ENCODE peak calls at places on chromosomes 1 and 21, in nine cellular contexts. T is stomach, J is PC-3, O is right atrium auricular region, Q is mammary epithelial cell, G is esophagus squamous epithelium, Y is adrenal gland, P is thoracic aorta, M is fibroblast of lung. Z is an unnamed sample.

GRCh38 chr1:177142013-177142412 is 22.5 kb downstream of the ASTN1 start:
- DNase-seq in T (no peak), J (no peak), O (no peak), Q (no peak), G (no peak), Y (no peak), P (no peak), M (no peak), Z (no peak)

GRCh38 chr1:218259800-218260199 is 25.3 kb upstream of the RRP15 start:
- DNase-seq in T (no peak), J (peak), O (no peak), Q (peak), G (no peak), Y (no peak), P (no peak), M (peak), Z (peak)

GRCh38 chr1:38541223-38541622 is 318.3 kb downstream of the RRAGC start:
- DNase-seq in T (no peak), J (no peak), O (no peak), Q (no peak), G (no peak), Y (no peak), P (no peak), M (peak), Z (peak)

GRCh38 chr1:6180578-6181311 is 624 bp upstream of the CHD5 start:
- DNase-seq in T (no peak), J (no peak), O (no peak), Q (no peak), G (no peak), Y (no peak), P (no peak), M (no peak), Z (no peak)

GRCh38 chr1:161486806-161487482 is 18.3 kb upstream of the FCGR2A start:
- DNase-seq in T (no peak), J (peak), O (no peak), Q (peak), G (no peak), Y (peak), P (no peak), M (peak), Z (peak)

GRCh38 chr1:155989992-155990325 is 11.6 kb upstream of the ARHGEF2 start:
- DNase-seq in T (no peak), J (no peak), O (no peak), Q (no peak), G (no peak), Y (peak), P (no peak), M (no peak), Z (no peak)

GRCh38 chr1:20154306-20154831 is 15.2 kb downstream of the PLA2G2F start:
- DNase-seq in T (no peak), J (no peak), O (no peak), Q (no peak), G (no peak), Y (no peak), P (no peak), M (no peak), Z (no peak)

GRCh38 chr1:1024421-1025415 is 4.8 kb downstream of the AGRN start:
- DNase-seq in T (peak), J (peak), O (no peak), Q (peak), G (no peak), Y (no peak), P (no peak), M (peak), Z (peak)

GRCh38 chr1:53081384-53082066 is 19.5 kb downstream of the PODN start:
- DNase-seq in T (no peak), J (no peak), O (no peak), Q (no peak), G (no peak), Y (no peak), P (no peak), M (no peak), Z (no peak)

GRCh38 chr1:53378932-53379661 is 51.2 kb upstream of the LRP8 start:
- DNase-seq in T (no peak), J (no peak), O (no peak), Q (no peak), G (no peak), Y (no peak), P (no peak), M (no peak), Z (no peak)

GRCh38 chr1:1230656-1231399 is 973 bp downstream of the SDF4 start:
- DNase-seq in T (no peak), J (peak), O (no peak), Q (peak), G (no peak), Y (no peak), P (no peak), M (peak), Z (peak)

GRCh38 chr1:70290248-70290647 is 64.3 kb downstream of the ANKRD13C start:
- DNase-seq in T (no peak), J (peak), O (no peak), Q (peak), G (no peak), Y (no peak), P (no peak), M (peak), Z (peak)

GRCh38 chr1:29824025-29824424 is 587.7 kb downstream of the PTPRU start:
- DNase-seq in T (peak), J (no peak), O (no peak), Q (no peak), G (no peak), Y (no peak), P (no peak), M (no peak), Z (no peak)

GRCh38 chr1:51469518-51469917 is 49.5 kb downstream of the EPS15 start:
- DNase-seq in T (no peak), J (no peak), O (no peak), Q (no peak), G (no peak), Y (no peak), P (no peak), M (no peak), Z (no peak)

GRCh38 chr1:64343105-64343960 is 126.6 kb upstream of the CACHD1 start:
- DNase-seq in T (no peak), J (peak), O (no peak), Q (peak), G (no peak), Y (no peak), P (no peak), M (peak), Z (peak)

GRCh38 chr1:84269286-84269685 is 32.2 kb upstream of the SAMD13 start:
- DNase-seq in T (no peak), J (no peak), O (no peak), Q (no peak), G (no peak), Y (no peak), P (no peak), M (no peak), Z (no peak)

GRCh38 chr1:97308131-97308530 is 586.5 kb downstream of the PTBP2 start:
- DNase-seq in T (no peak), J (no peak), O (no peak), Q (no peak), G (no peak), Y (no peak), P (no peak), M (peak), Z (peak)

GRCh38 chr1:246506785-246507639 is at the start of gene SMYD3:
- DNase-seq in T (peak), J (peak), O (no peak), Q (peak), G (no peak), Y (peak), P (no peak), M (peak), Z (peak)

GRCh38 chr1:231460614-231461013 is 38.5 kb upstream of the EGLN1 start:
- DNase-seq in T (no peak), J (no peak), O (no peak), Q (peak), G (no peak), Y (no peak), P (no peak), M (peak), Z (peak)

GRCh38 chr1:44542415-44543063 is 131.7 kb downstream of the TMEM53 start:
- DNase-seq in T (no peak), J (no peak), O (no peak), Q (no peak), G (no peak), Y (no peak), P (no peak), M (no peak), Z (no peak)

GRCh38 chr1:9455487-9456237 is 83.6 kb upstream of the SLC25A33 start:
- DNase-seq in T (peak), J (peak), O (no peak), Q (peak), G (no peak), Y (peak), P (no peak), M (peak), Z (peak)

GRCh38 chr1:169288011-169288414 is 79.6 kb downstream of the NME7 start:
- DNase-seq in T (no peak), J (peak), O (no peak), Q (peak), G (no peak), Y (no peak), P (no peak), M (peak), Z (peak)

GRCh38 chr1:223727541-223727940 is 15.2 kb downstream of the CAPN2 start:
- DNase-seq in T (no peak), J (no peak), O (no peak), Q (no peak), G (no peak), Y (no peak), P (no peak), M (peak), Z (peak)

GRCh38 chr1:19476440-19477190 is 8.7 kb downstream of the CAPZB start:
- DNase-seq in T (no peak), J (no peak), O (no peak), Q (no peak), G (no peak), Y (no peak), P (no peak), M (peak), Z (peak)

GRCh38 chr1:10059329-10059691 is 26.6 kb downstream of the UBE4B start:
- DNase-seq in T (no peak), J (no peak), O (no peak), Q (no peak), G (no peak), Y (no peak), P (no peak), M (no peak), Z (no peak)

GRCh38 chr1:245322673-245323072 is 167.9 kb downstream of the KIF26B start:
- DNase-seq in T (no peak), J (peak), O (no peak), Q (peak), G (no peak), Y (no peak), P (no peak), M (peak), Z (no peak)

GRCh38 chr21:33234618-33235520 is 5.1 kb downstream of the IFNAR2 start:
- DNase-seq in T (no peak), J (no peak), O (no peak), Q (no peak), G (no peak), Y (no peak), P (no peak), M (no peak), Z (no peak)

GRCh38 chr1:224113545-224113917 is 380 bp upstream of the FBXO28 start:
- DNase-seq in T (no peak), J (no peak), O (no peak), Q (no peak), G (no peak), Y (no peak), P (no peak), M (no peak), Z (no peak)

GRCh38 chr1:178933709-178934573 is 63.1 kb upstream of the ANGPTL1 start:
- DNase-seq in T (no peak), J (no peak), O (no peak), Q (no peak), G (no peak), Y (no peak), P (no peak), M (no peak), Z (no peak)

GRCh38 chr1:42937141-42937696 is 21.4 kb downstream of the SLC2A1 start:
- DNase-seq in T (no peak), J (peak), O (no peak), Q (peak), G (no peak), Y (peak), P (no peak), M (peak), Z (peak)

GRCh38 chr1:168179411-168180147 is 817 bp downstream of the TIPRL start:
- DNase-seq in T (no peak), J (peak), O (no peak), Q (peak), G (no peak), Y (no peak), P (no peak), M (peak), Z (peak)

GRCh38 chr1:64539808-64540207 is 69.9 kb downstream of the CACHD1 start:
- DNase-seq in T (peak), J (no peak), O (peak), Q (no peak), G (no peak), Y (peak), P (peak), M (peak), Z (peak)

GRCh38 chr1:113630340-113631327 is 128.7 kb downstream of the PHTF1 start:
- DNase-seq in T (no peak), J (no peak), O (no peak), Q (peak), G (no peak), Y (no peak), P (no peak), M (no peak), Z (no peak)

GRCh38 chr1:197737916-197738315 is 37.4 kb downstream of the DENND1B start:
- DNase-seq in T (no peak), J (no peak), O (no peak), Q (no peak), G (no peak), Y (no peak), P (no peak), M (no peak), Z (no peak)

GRCh38 chr1:224623310-224623714 is 7.2 kb downstream of the CNIH3 start:
- DNase-seq in T (no peak), J (peak), O (no peak), Q (peak), G (no peak), Y (no peak), P (no peak), M (peak), Z (no peak)

GRCh38 chr1:204530932-204531331 is 14.7 kb downstream of the MDM4 start:
- DNase-seq in T (no peak), J (peak), O (no peak), Q (no peak), G (no peak), Y (no peak), P (no peak), M (no peak), Z (no peak)

GRCh38 chr1:234325878-234326492 is 47.3 kb upstream of the COA6 start:
- DNase-seq in T (no peak), J (no peak), O (no peak), Q (no peak), G (no peak), Y (no peak), P (no peak), M (no peak), Z (no peak)
- H3K4me3 ChIP-seq in T (peak), J (peak), O (no peak), Q (no peak), G (peak), Y (no peak), P (peak), M (no peak), Z (peak)

DNA sequence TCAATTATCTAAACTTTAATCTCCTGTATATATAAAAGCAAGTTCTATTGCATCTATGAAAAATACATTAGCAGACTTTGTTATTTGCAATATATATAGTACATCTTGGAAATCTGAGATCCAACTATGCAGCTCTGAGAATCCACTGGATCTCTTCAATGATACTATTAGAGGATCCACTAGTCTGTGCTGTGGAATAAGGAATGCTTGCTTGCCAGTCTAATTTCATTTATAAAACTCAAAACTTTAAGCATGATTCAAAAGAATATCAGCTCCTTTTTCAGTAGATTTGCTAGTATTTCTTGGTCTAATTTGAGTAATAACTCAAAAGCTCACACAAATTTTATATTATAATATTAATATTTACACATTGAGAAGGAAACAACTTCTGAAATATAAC is 115.1 kb downstream of the SPATA6 start:
- DNase-seq in T (no peak), J (peak), O (no peak), Q (no peak), G (no peak), Y (no peak), P (no peak), M (no peak), Z (no peak)
- TF ChIP-seq CTCF in T (no peak), J (peak), O (peak), Q (no peak), G (no peak), Y (peak), P (no peak), M (no peak), Z (no peak)

DNA sequence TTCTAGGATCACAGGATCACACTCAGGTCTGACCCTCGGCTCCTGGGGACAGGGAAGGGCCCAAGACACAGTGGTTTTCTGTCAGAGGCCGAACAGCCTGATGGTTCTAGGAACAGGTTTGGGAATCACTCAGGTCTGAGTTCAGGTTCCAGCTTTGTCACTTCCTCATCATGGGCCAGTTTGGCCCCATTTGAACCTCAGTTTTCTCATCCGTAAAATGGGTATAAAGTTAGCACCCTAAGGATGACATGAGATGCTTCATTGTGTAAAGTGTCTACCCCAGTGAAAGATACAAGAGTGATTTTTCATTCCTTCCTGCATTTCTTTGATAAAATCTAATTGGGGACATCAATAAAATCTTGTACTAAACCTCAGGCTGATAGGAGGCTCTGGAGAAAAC is 11.2 kb upstream of the ACTL8 start:
- DNase-seq in T (no peak), J (no peak), O (no peak), Q (no peak), G (no peak), Y (no peak), P (no peak), M (no peak), Z (no peak)
- H3K4me3 ChIP-seq in T (no peak), J (no peak), O (no peak), Q (no peak), G (no peak), Y (no peak), P (no peak), M (no peak), Z (no peak)

GRCh38 chr1:25889470-25889869 is 14.0 kb upstream of the PAQR7 start:
- DNase-seq in T (no peak), J (peak), O (no peak), Q (no peak), G (no peak), Y (no peak), P (no peak), M (no peak), Z (no peak)
- TF ChIP-seq CTCF in T (no peak), J (peak), O (no peak), Q (no peak), G (peak), Y (no peak), P (no peak), M (peak), Z (no peak)

DNA sequence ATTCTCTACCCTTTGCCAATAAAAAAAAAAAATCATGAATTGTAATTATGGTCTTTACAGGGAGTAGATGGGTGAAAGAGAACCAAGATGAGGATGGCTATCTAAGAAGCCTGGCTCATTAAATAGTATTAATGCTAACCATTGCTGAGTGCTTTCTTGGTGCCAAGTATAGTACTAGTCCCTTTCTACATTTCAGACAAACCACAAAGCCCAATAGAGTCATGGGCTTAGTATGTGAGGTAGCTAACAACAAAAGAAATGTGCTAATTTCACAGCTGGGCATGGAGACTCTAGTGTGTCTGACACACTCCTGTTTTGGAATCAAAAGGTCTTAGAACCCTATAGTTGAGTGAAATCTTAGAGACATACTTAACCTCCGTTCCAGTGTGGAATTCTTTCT is 84.5 kb upstream of the ESRRG start:
- DNase-seq in T (no peak), J (no peak), O (no peak), Q (peak), G (no peak), Y (no peak), P (no peak), M (peak), Z (no peak)
- H3K4me3 ChIP-seq in T (no peak), J (no peak), O (no peak), Q (no peak), G (no peak), Y (no peak), P (no peak), M (no peak), Z (no peak)

GRCh38 chr1:172934417-172934762 is 116.4 kb downstream of the TNFSF18 start:
- DNase-seq in T (no peak), J (no peak), O (no peak), Q (no peak), G (no peak), Y (no peak), P (no peak), M (no peak), Z (no peak)

GRCh38 chr1:172932981-172933380 is 117.8 kb downstream of the TNFSF18 start:
- DNase-seq in T (no peak), J (peak), O (no peak), Q (peak), G (no peak), Y (no peak), P (no peak), M (no peak), Z (no peak)

GRCh38 chr1:172931340-172931739 is 119.4 kb downstream of the TNFSF18 start:
- DNase-seq in T (no peak), J (no peak), O (no peak), Q (no peak), G (no peak), Y (no peak), P (no peak), M (no peak), Z (no peak)

GRCh38 chr1:172930142-172930541 is 120.6 kb downstream of the TNFSF18 start:
- DNase-seq in T (no peak), J (no peak), O (no peak), Q (no peak), G (no peak), Y (no peak), P (no peak), M (no peak), Z (no peak)

DNA sequence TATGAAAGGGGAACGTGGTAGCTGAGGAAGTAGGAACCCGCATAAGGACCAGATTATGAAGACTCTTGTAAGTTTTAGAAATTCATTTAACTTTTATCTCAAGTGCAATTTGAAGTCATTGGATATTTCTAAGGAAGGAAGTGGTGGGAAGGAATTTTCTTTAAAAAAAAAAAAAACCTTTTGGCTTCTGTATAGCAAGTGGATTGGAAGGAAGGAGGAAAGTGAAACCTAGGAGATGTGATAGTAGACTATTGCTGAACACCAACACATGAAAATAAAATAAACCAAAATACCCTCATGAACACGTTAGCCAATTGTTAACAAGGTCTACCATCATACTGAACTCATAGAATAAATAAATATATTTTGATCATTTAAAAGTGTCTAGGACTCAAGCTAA is 118.9 kb downstream of the TNFSF18 start:
- DNase-seq in T (no peak), J (no peak), O (no peak), Q (no peak), G (no peak), Y (no peak), P (no peak), M (peak), Z (no peak)
- TF ChIP-seq CTCF in T (no peak), J (no peak), O (no peak), Q (no peak), G (no peak), Y (no peak), P (no peak), M (no peak), Z (no peak)

GRCh38 chr1:111504097-111504496 is 664 bp upstream of the ADORA3 start:
- DNase-seq in T (no peak), J (no peak), O (no peak), Q (no peak), G (no peak), Y (no peak), P (no peak), M (no peak), Z (no peak)

GRCh38 chr1:111505641-111506119 is 2.2 kb upstream of the ADORA3 start:
- DNase-seq in T (no peak), J (no peak), O (no peak), Q (no peak), G (no peak), Y (no peak), P (no peak), M (no peak), Z (no peak)

GRCh38 chr1:111506561-111506960 is 3.1 kb upstream of the ADORA3 start:
- DNase-seq in T (no peak), J (no peak), O (no peak), Q (no peak), G (no peak), Y (no peak), P (no peak), M (no peak), Z (no peak)

GRCh38 chr1:111510003-111510380 is 6.6 kb upstream of the ADORA3 start:
- DNase-seq in T (no peak), J (no peak), O (no peak), Q (no peak), G (no peak), Y (no peak), P (no peak), M (no peak), Z (peak)

GRCh38 chr1:111507411-111508201 is 4.2 kb upstream of the ADORA3 start:
- DNase-seq in T (peak), J (peak), O (peak), Q (peak), G (peak), Y (peak), P (no peak), M (peak), Z (peak)
- H3K4me3 ChIP-seq in T (peak), J (peak), O (peak), Q (no peak), G (peak), Y (no peak), P (peak), M (peak), Z (peak)